ENCODE peak calls at places on chromosomes 4 and X, in six cellular contexts. I is HepG2, X is spleen, T is stomach, C is breast epithelium, Z is K562. E is an unnamed sample. For H3K9me3, the result is how much of the 10 kb centered on the place peaks cover.

GRCh38 chr4:147707892-147708672 is 23.8 kb upstream of the ARHGAP10 start:
- DNase-seq in Z (peak), C (no peak), T (peak), I (peak), X (no peak), E (no peak)

GRCh38 chrX:6856471-6856870 is 291.0 kb upstream of the STS start:
- DNase-seq in Z (no peak), C (no peak), X (no peak), I (no peak), T (no peak), E (no peak)

GRCh38 chr4:41692717-41693345 is 55.7 kb downstream of the PHOX2B start:
- DNase-seq in I (peak), T (peak), C (no peak), X (no peak), Z (peak), E (no peak)

GRCh38 chr4:42638276-42638675 is 18.6 kb downstream of the ATP8A1 start:
- DNase-seq in C (no peak), T (no peak), X (no peak), Z (no peak), I (no peak), E (no peak)

GRCh38 chr4:180336494-180337090 is 1906.6 kb upstream of the TENM3 start:
- DNase-seq in I (no peak), C (no peak), T (no peak), Z (no peak), X (no peak), E (no peak)

GRCh38 chrX:74422576-74423288 is 1.4 kb downstream of the SLC16A2 start:
- DNase-seq in C (peak), Z (no peak), I (peak), X (peak), T (peak), E (no peak)

GRCh38 chrX:2397648-2398340 is 103.0 kb downstream of the DHRSX start:
- DNase-seq in X (no peak), Z (no peak), I (no peak), T (no peak), C (no peak), E (no peak)

GRCh38 chrX:111180750-111181240 is 84.8 kb downstream of the PAK3 start:
- DNase-seq in Z (no peak), I (no peak), C (no peak), T (no peak), X (no peak), E (no peak)

GRCh38 chr4:72313121-72313520 is 255.9 kb downstream of the ADAMTS3 start:
- DNase-seq in C (no peak), Z (no peak), T (no peak), I (no peak), X (no peak), E (no peak)

GRCh38 chrX:134548257-134548732 is 88.3 kb downstream of the HPRT1 start:
- DNase-seq in Z (peak), T (no peak), X (no peak), C (no peak), I (no peak), E (no peak)
- TF ChIP-seq POLR2AphosphoS5 in Z (no peak), T (no peak), X (no peak), C (no peak), I (no peak), E (no peak)

DNA sequence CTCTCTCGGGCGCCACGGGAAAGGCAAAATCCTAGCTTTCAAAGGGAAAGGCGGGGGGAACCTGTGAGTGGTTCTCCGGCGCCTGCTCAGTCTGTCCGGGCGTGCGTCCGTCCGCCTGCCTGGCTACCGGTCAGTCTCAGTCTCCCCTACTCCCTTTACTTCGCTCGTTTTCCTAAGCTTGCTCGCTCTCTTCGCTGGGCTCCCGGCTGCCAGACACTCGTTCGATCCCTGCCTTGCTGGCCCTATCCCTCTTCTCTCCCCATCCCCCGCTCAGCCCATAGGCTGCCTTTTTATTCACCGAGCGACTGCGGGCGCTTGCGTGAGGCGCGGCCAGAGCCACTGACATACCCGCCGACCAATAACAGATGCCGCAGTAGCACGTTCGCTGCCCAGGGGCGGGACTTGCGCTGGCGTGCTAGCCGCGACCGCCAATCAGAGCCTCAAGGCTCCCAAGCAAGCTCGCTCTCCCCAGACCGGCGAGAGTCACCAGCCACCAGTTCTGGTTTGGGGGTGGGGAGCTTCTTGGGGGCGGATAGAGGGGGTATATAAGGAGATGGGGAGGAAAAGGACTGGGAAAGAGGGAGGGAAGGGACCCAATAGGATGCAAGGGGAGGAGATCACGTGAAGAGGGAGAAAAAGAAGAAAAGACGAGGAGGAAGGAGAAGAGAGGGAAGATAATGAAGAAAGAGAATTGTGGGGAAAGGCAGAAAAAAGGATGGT is 30.0 kb downstream of the ARHGEF9 start:
- DNase-seq in X (peak), C (peak), Z (peak), I (peak), T (peak), E (peak)
- TF ChIP-seq POLR2A in X (peak), C (no peak), Z (no peak), I (no peak), T (no peak), E (peak)

DNA sequence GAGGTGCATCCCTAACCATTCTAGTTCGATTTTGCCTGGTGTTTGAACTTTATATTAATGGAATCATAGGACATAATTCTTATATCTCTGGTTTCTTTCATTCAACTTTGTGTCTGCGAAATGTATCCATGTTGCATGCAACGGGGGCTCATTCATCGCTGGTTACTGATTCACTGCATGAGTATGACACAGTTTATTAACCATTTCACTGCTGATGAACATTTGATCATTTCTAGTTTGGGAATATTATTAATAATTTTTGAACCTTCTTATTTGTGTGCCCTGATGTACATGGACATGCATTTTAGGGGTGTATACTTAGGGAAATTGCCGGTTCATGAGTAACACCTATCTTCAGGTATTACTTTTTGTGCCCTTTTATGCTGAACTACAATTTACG is 5.1 kb upstream of the TMEM271 start:
- DNase-seq in X (no peak), I (no peak), T (no peak), C (no peak), Z (no peak), E (no peak)
- H3K9me3 ChIP-seq in X (under half), I (under half), T (under half), C (under half), Z (under half), E (under half)

DNA sequence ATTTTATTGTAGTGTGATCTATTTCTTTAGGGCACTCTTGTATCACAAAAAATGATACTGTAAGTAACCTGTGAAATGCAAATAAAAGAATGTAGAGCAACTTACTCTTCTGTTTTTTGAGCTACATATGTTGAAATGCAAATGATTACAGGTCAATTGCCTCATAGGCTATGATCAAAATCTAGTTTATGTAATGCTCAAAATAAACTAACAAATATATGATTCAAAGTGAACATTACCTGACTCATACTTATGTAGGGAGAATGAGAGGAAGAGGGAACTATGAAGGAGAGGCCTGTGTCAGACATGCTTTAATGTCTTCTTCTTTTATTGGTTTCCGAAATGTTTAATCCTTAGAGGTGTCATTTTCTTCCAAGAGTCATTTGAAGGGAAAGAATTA is 5.0 kb upstream of the RPS6KA3 start:
- DNase-seq in X (no peak), T (no peak), I (no peak), Z (no peak), C (no peak), E (no peak)
- TF ChIP-seq POLR2AphosphoS5 in X (no peak), T (no peak), I (no peak), Z (no peak), C (no peak), E (no peak)

DNA sequence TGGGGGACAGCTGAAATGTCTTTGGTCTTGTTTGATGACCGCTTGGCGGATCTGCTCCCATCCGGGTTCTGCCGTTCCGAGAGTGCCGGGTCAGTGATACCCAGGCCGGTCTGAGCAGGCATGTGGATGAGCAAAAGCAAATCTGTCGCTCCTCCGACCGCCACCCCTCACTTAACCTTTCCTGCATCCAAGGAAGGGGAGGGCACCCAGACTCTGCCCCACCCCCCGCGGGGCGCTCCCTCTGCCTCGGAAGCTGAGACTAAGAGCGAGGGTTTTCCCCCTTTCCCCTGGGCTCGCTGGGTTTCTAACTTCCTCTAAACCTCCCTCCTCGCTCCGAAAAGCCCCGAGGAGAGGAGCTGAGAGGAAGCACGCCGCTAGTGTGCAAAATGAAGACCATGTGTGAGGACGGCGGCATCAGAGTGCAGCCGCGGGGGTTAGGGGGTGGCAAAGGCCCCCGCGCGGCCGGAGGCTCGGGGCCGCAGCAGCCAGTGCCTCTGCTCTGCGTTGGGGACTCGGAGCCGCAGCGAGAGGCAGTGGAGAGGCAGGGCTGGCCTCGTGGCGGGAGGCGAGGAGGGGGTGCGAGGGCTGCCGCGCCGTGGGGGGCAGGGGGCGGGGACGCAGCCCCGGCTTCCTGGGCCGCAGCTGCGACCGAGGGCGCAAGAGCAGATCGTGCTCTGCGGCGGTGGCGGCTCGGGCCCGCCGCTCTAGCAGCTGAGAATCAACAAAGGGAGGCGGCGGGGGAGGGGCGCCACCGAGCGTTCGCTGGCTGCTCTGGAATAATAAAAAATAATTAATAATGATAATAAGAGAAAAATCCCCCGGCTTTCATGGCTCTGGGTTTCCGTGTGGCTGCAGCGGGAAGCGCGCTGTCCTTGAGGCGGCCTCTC is 55.8 kb upstream of the BCOR start:
- DNase-seq in T (peak), X (peak), C (no peak), Z (peak), I (no peak), E (no peak)
- TF ChIP-seq POLR2A in T (no peak), X (no peak), C (no peak), Z (peak), I (no peak), E (no peak)

GRCh38 chrX:136658151-136658550 is 10.2 kb downstream of the CD40LG start:
- DNase-seq in Z (no peak), I (no peak), T (no peak), X (no peak), C (no peak), E (no peak)

GRCh38 chrX:136656596-136656995 is 8.6 kb downstream of the CD40LG start:
- DNase-seq in Z (no peak), I (no peak), T (no peak), C (no peak), X (no peak), E (no peak)

GRCh38 chrX:136660896-136661295 is 12.9 kb downstream of the CD40LG start:
- DNase-seq in X (no peak), T (no peak), Z (no peak), C (no peak), I (no peak), E (no peak)

GRCh38 chrX:136662104-136662503 is 14.1 kb downstream of the CD40LG start:
- DNase-seq in Z (no peak), I (no peak), C (no peak), T (no peak), X (no peak), E (no peak)

GRCh38 chrX:136659174-136659573 is 11.2 kb downstream of the CD40LG start:
- DNase-seq in I (no peak), Z (no peak), T (no peak), C (no peak), X (no peak), E (no peak)
- H3K9me3 ChIP-seq in I (under half), Z (under half), T (under half), C (under half), X (under half), E (under half)

GRCh38 chr4:74490736-74491135 is 45.8 kb downstream of the AREG start:
- DNase-seq in C (no peak), Z (no peak), T (no peak), I (no peak), X (no peak), E (no peak)

GRCh38 chr4:74483226-74483911 is 38.4 kb downstream of the AREG start:
- DNase-seq in Z (peak), X (no peak), I (no peak), T (no peak), C (no peak), E (no peak)

GRCh38 chr4:74481891-74482609 is 37.1 kb downstream of the AREG start:
- DNase-seq in I (no peak), X (no peak), C (no peak), T (no peak), Z (no peak), E (no peak)

GRCh38 chr4:74486905-74487304 is 42.0 kb downstream of the AREG start:
- DNase-seq in Z (no peak), X (no peak), I (no peak), T (no peak), C (no peak), E (no peak)

DNA sequence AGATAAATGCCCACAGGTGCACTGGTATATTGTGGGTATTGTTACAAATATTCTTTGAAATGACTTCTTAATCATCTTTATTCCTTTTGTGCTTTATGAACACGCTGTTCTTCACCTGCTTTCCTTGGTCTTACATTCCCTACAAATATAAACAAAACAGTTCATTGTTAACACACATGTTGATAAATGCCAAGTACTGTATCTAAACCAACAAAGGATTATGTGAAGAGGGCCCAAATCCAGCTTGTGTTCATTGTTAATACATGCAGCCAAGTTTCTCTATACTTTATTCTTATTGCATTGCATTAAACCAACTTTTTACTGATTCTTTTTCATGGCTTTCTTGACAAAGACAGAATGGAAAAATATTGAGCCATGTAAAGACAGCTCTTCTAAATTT is 42.8 kb downstream of the AREG start:
- DNase-seq in I (no peak), Z (no peak), X (no peak), T (no peak), C (no peak), E (no peak)
- TF ChIP-seq POLR2AphosphoS5 in I (no peak), Z (no peak), X (no peak), T (no peak), C (no peak), E (no peak)

GRCh38 chr4:56435748-56436442 is at the start of gene PAICS:
- DNase-seq in I (peak), T (peak), X (peak), Z (peak), C (peak), E (peak)
- TF ChIP-seq POLR2A in I (peak), T (no peak), X (peak), Z (peak), C (no peak), E (no peak)

DNA sequence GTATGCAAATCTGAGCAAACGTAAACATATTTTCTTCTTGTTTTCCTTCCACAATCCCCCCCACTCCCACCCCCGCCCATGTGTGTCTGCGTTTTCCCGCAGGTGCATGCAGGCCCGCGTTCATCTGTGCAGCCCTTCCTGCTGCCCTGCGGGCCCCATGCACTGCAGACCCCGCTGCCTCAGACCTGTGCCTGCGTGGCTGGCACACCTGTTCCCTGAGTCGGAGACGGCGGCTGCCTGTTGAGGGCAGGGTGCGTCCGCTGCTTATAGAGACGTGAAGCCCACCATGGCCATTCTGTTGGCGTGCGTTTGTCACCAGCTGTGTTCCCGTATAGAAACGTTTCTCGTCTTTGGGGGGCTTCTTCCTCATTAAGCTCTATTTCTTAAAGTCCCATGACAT is 51.5 kb downstream of the PCGF3 start:
- DNase-seq in Z (no peak), C (no peak), I (no peak), X (no peak), T (no peak), E (no peak)
- H3K9me3 ChIP-seq in Z (under half), C (under half), I (under half), X (under half), T (under half), E (under half)

GRCh38 chrX:54794795-54795194 is 3.3 kb downstream of the ITIH6 start:
- DNase-seq in C (no peak), X (no peak), T (no peak), I (no peak), Z (no peak), E (peak)
- TF ChIP-seq POLR2AphosphoS5 in C (no peak), X (no peak), T (no peak), I (no peak), Z (no peak), E (no peak)